ENCODE peak calls at places on chromosomes 4 and X, in seven cellular contexts. One of them, this sample, is unnamed.

GRCh38 chr4:147173797-147174196 is 228.1 kb upstream of the TTC29 start:
- DNase-seq in iPS-NIHi11: no peak
- DNase-seq in tibial artery: no peak
- DNase-seq in BJ: no peak
- DNase-seq in CD4-positive, alpha-beta T cell: no peak
- DNase-seq in hepatocyte: no peak
- DNase-seq in NCI-H1092 treated with DMSO at 0.1 percent for 48 hours: no peak
- DNase-seq in this sample: no peak

GRCh38 chr4:123365412-123365811 is 31.2 kb upstream of the SPRY1 start:
- DNase-seq in iPS-NIHi11: no peak
- DNase-seq in tibial artery: no peak
- DNase-seq in BJ: no peak
- DNase-seq in CD4-positive, alpha-beta T cell: no peak
- DNase-seq in hepatocyte: no peak
- DNase-seq in NCI-H1092 treated with DMSO at 0.1 percent for 48 hours: no peak
- DNase-seq in this sample: no peak

GRCh38 chr4:105831189-105831588 is 64.1 kb upstream of the NPNT start:
- DNase-seq in iPS-NIHi11: no peak
- DNase-seq in tibial artery: no peak
- DNase-seq in BJ: no peak
- DNase-seq in CD4-positive, alpha-beta T cell: no peak
- DNase-seq in hepatocyte: no peak
- DNase-seq in NCI-H1092 treated with DMSO at 0.1 percent for 48 hours: no peak
- DNase-seq in this sample: no peak

GRCh38 chr4:95572304-95572991 is 23.7 kb upstream of the UNC5C start:
- DNase-seq in iPS-NIHi11: peak; percentile 49
- DNase-seq in tibial artery: peak; percentile 60
- DNase-seq in BJ: no peak
- DNase-seq in CD4-positive, alpha-beta T cell: no peak
- DNase-seq in hepatocyte: peak; percentile 68
- DNase-seq in NCI-H1092 treated with DMSO at 0.1 percent for 48 hours: no peak
- DNase-seq in this sample: no peak

GRCh38 chrX:36867143-36867542 is 141.0 kb upstream of the FAM47C start:
- DNase-seq in iPS-NIHi11: peak; percentile 6
- DNase-seq in tibial artery: no peak
- DNase-seq in BJ: no peak
- DNase-seq in CD4-positive, alpha-beta T cell: no peak
- DNase-seq in hepatocyte: peak; percentile 64
- DNase-seq in NCI-H1092 treated with DMSO at 0.1 percent for 48 hours: peak; percentile 14
- DNase-seq in this sample: no peak

GRCh38 chrX:53071604-53072417 is 10.4 kb upstream of the TSPYL2 start:
- DNase-seq in iPS-NIHi11: peak; percentile 55
- DNase-seq in tibial artery: peak; percentile 83
- DNase-seq in BJ: no peak
- DNase-seq in CD4-positive, alpha-beta T cell: peak; percentile 61
- DNase-seq in hepatocyte: peak; percentile 81
- DNase-seq in NCI-H1092 treated with DMSO at 0.1 percent for 48 hours: peak; percentile 91
- DNase-seq in this sample: peak; percentile 51

GRCh38 chr4:86816463-86817107 is 32.6 kb downstream of the SLC10A6 start:
- DNase-seq in iPS-NIHi11: no peak
- DNase-seq in tibial artery: peak; percentile 75
- DNase-seq in BJ: peak; percentile 61
- DNase-seq in CD4-positive, alpha-beta T cell: no peak
- DNase-seq in hepatocyte: peak; percentile 41
- DNase-seq in NCI-H1092 treated with DMSO at 0.1 percent for 48 hours: no peak
- DNase-seq in this sample: no peak

GRCh38 chr4:27666943-27667342 is 806.3 kb downstream of the STIM2 start:
- DNase-seq in iPS-NIHi11: peak; percentile 23
- DNase-seq in tibial artery: no peak
- DNase-seq in BJ: no peak
- DNase-seq in CD4-positive, alpha-beta T cell: no peak
- DNase-seq in hepatocyte: no peak
- DNase-seq in NCI-H1092 treated with DMSO at 0.1 percent for 48 hours: peak; percentile 11
- DNase-seq in this sample: no peak

GRCh38 chr4:110631582-110632505 is 9.0 kb upstream of the PITX2 start:
- DNase-seq in iPS-NIHi11: peak; percentile 75
- DNase-seq in tibial artery: peak; percentile 43
- DNase-seq in BJ: peak; percentile 16
- DNase-seq in CD4-positive, alpha-beta T cell: no peak
- DNase-seq in hepatocyte: peak; percentile 93
- DNase-seq in NCI-H1092 treated with DMSO at 0.1 percent for 48 hours: no peak
- DNase-seq in this sample: no peak